ENCODE peak calls at places on chromosomes 5 and 9, in four cellular contexts. K is CD8-positive, alpha-beta memory T cell; R is GM20000; C is GDM1. M is an unnamed sample.

GRCh38 chr5:135279328-135279727 is 119.7 kb downstream of the MACROH2A1 start:
- DNase-seq in R (no peak), C (no peak), K (no peak), M (no peak)

GRCh38 chr5:150486402-150487198 is 21.3 kb upstream of the NDST1 start:
- DNase-seq in C (peak), K (peak), R (peak), M (peak)

GRCh38 chr5:91928751-91929521 is 545.8 kb upstream of the ARRDC3 start:
- DNase-seq in K (no peak), C (no peak), R (no peak), M (peak)

GRCh38 chr9:71767421-71768321 is 642 bp downstream of the CEMIP2 start:
- DNase-seq in C (no peak), R (no peak), K (no peak), M (no peak)

GRCh38 chr5:130002876-130003275 is 98.6 kb downstream of the CHSY3 start:
- DNase-seq in R (no peak), C (no peak), K (no peak), M (no peak)

GRCh38 chr9:123828449-123828848 is 101.5 kb downstream of the DENND1A start:
- DNase-seq in R (no peak), C (no peak), K (no peak), M (no peak)

GRCh38 chr9:91489391-91489899 is 65.8 kb upstream of the NFIL3 start:
- DNase-seq in K (no peak), R (no peak), C (no peak), M (peak)

GRCh38 chr9:131402738-131403492 is 9.0 kb downstream of the PRRC2B start:
- DNase-seq in R (no peak), C (no peak), K (no peak), M (peak)

GRCh38 chr5:112811023-112811422 is 50.1 kb upstream of the SRP19 start:
- DNase-seq in R (no peak), C (no peak), K (no peak), M (no peak)

GRCh38 chr5:157502143-157502647 is 42.2 kb downstream of the NIPAL4 start:
- DNase-seq in R (peak), K (no peak), C (peak), M (peak)

GRCh38 chr9:83665576-83666200 is 42.1 kb downstream of the UBQLN1 start:
- DNase-seq in C (no peak), K (no peak), R (no peak), M (no peak)

GRCh38 chr9:101566904-101567724 is 27.7 kb downstream of the PPP3R2 start:
- DNase-seq in K (no peak), C (no peak), R (peak), M (peak)

GRCh38 chr5:136686192-136686872 is 321.0 kb upstream of the TRPC7 start:
- DNase-seq in C (no peak), K (no peak), R (no peak), M (peak)

GRCh38 chr5:114360362-114360761 is 1.5 kb upstream of the KCNN2 start:
- DNase-seq in C (no peak), K (no peak), R (no peak), M (no peak)

GRCh38 chr9:72394061-72394460 is 29.1 kb upstream of the ZFAND5 start:
- DNase-seq in C (no peak), R (no peak), K (no peak), M (no peak)

GRCh38 chr5:164518049-164518740 is 1012.8 kb downstream of the MAT2B start:
- DNase-seq in K (no peak), C (no peak), R (no peak), M (no peak)

GRCh38 chr9:126491256-126491879 is 122.4 kb upstream of the LMX1B start:
- DNase-seq in R (peak), C (peak), K (peak), M (peak)

GRCh38 chr5:120151181-120151580 is 312.9 kb upstream of the PRR16 start:
- DNase-seq in R (no peak), C (no peak), K (no peak), M (no peak)

GRCh38 chr9:127873886-127874285 is 3.6 kb downstream of the AK1 start:
- DNase-seq in K (no peak), C (no peak), R (no peak), M (no peak)